ENCODE peak calls at places on chromosomes 5 and 9, in eight cellular contexts. L is stimulated activated CD4-positive, alpha-beta T cell treated with anti-CD3 and anti-CD28 coated beads, Interleukin-12 subunit alpha, Interleukin-12 subunit beta, amount 100 ng/mL, for 4 hours; R is nephron progenitor cell; Y is activated CD8-positive, alpha-beta memory T cell treated with anti-CD3 and anti-CD28 coated beads for 4 hours; A is mucosa of gallbladder; B is ovary; Z is CD4-positive, alpha-beta memory T cell; D is NCI-H1092. H is an unnamed sample.

GRCh38 chr9:18474778-18475177 is 825 bp downstream of the ADAMTSL1 start:
- DNase-seq in L (no peak), R (no peak), Y (no peak), A (no peak), B (no peak), Z (no peak), D (no peak), H (no peak)

GRCh38 chr9:127583605-127584053 is 28.4 kb upstream of the STXBP1 start:
- DNase-seq in L (no peak), R (no peak), Y (no peak), A (no peak), B (no peak), Z (no peak), D (no peak), H (no peak)

GRCh38 chr9:78677326-78677725 is 380.4 kb downstream of the PSAT1 start:
- DNase-seq in L (no peak), R (no peak), Y (no peak), A (no peak), B (no peak), Z (no peak), D (no peak), H (no peak)

GRCh38 chr9:93081931-93082330 is 14.1 kb upstream of the CARD19 start:
- DNase-seq in L (no peak), R (no peak), Y (no peak), A (no peak), B (no peak), Z (no peak), D (no peak), H (no peak)

GRCh38 chr9:121599186-121599871 is 52.1 kb upstream of the DAB2IP start:
- DNase-seq in L (no peak), R (peak; percentile 87), Y (no peak), A (peak; percentile 78), B (peak; percentile 79), Z (no peak), D (no peak), H (no peak)

GRCh38 chr9:7366121-7366520 is 433.5 kb downstream of the DMAC1 start:
- DNase-seq in L (no peak), R (no peak), Y (no peak), A (no peak), B (no peak), Z (no peak), D (no peak), H (no peak)

GRCh38 chr5:1028481-1029269 is 20.1 kb downstream of the NKD2 start:
- DNase-seq in L (no peak), R (no peak), Y (no peak), A (no peak), B (peak; percentile 9), Z (no peak), D (no peak), H (no peak)

GRCh38 chr9:91036826-91037510 is 235.3 kb downstream of the SYK start:
- DNase-seq in L (peak; percentile 48), R (peak; percentile 65), Y (no peak), A (peak; percentile 83), B (peak; percentile 74), Z (peak; percentile 51), D (peak; percentile 80), H (peak; percentile 60)

GRCh38 chr5:5777013-5777412 is 354.5 kb downstream of the ICE1 start:
- DNase-seq in L (no peak), R (no peak), Y (no peak), A (no peak), B (no peak), Z (no peak), D (no peak), H (no peak)

GRCh38 chr5:78959767-78960166 is 25.3 kb downstream of the ARSB start:
- DNase-seq in L (no peak), R (no peak), Y (no peak), A (no peak), B (no peak), Z (no peak), D (no peak), H (no peak)

GRCh38 chr5:124661317-124662141 is 84.9 kb downstream of the ZNF608 start:
- DNase-seq in L (no peak), R (peak; percentile 58), Y (no peak), A (peak; percentile 72), B (no peak), Z (no peak), D (peak; percentile 38), H (no peak)

GRCh38 chr5:59786271-59786805 is 107.2 kb downstream of the PDE4D start:
- DNase-seq in L (no peak), R (no peak), Y (no peak), A (no peak), B (no peak), Z (no peak), D (no peak), H (no peak)

GRCh38 chr5:1105350-1106265 is 6.3 kb downstream of the SLC12A7 start:
- DNase-seq in L (no peak), R (no peak), Y (no peak), A (peak; percentile 78), B (no peak), Z (peak; percentile 87), D (no peak), H (peak; percentile 79)

GRCh38 chr9:17793713-17794622 is 215.1 kb downstream of the SH3GL2 start:
- DNase-seq in L (no peak), R (peak; percentile 9), Y (no peak), A (no peak), B (no peak), Z (no peak), D (no peak), H (no peak)

H was measured in naive thymus-derived CD4-positive, alpha-beta T cell.